ENCODE peak calls at places on chromosomes 6 and 20, in eight cellular contexts. T is IMR-90; Q is GM12865; P is fibroblast of the aortic adventitia; D is Peyer's patch; Y is right lobe of liver; F is effector memory CD4-positive, alpha-beta T cell; S is right cardiac atrium. U is an unnamed sample.

GRCh38 chr6:2196079-2196679 is 49.2 kb downstream of the GMDS start:
- DNase-seq in T (peak; percentile 61), Q (peak; percentile 71), P (peak; percentile 79), D (peak; percentile 66), Y (no peak), F (peak; percentile 12), S (no peak), U (no peak)

GRCh38 chr6:116412270-116412669 is 41.5 kb downstream of the DSE start:
- DNase-seq in T (no peak), Q (no peak), P (peak; percentile 44), D (no peak), Y (no peak), F (no peak), S (peak; percentile 46), U (no peak)

GRCh38 chr6:114167583-114168576 is 174.9 kb downstream of the HS3ST5 start:
- DNase-seq in T (no peak), Q (no peak), P (no peak), D (no peak), Y (no peak), F (no peak), S (no peak), U (no peak)

GRCh38 chr20:9506964-9507369 is 7.4 kb upstream of the LAMP5 start:
- DNase-seq in T (no peak), Q (no peak), P (no peak), D (no peak), Y (no peak), F (no peak), S (no peak), U (no peak)

GRCh38 chr6:14272111-14273085 is 154.8 kb downstream of the CD83 start:
- DNase-seq in T (peak; percentile 42), Q (no peak), P (peak; percentile 84), D (no peak), Y (no peak), F (no peak), S (no peak), U (no peak)

GRCh38 chr6:71262914-71263313 is 25.7 kb upstream of the OGFRL1 start:
- DNase-seq in T (no peak), Q (no peak), P (no peak), D (no peak), Y (no peak), F (no peak), S (no peak), U (no peak)

GRCh38 chr6:79413562-79414002 is 123.6 kb downstream of the LCA5 start:
- DNase-seq in T (peak; percentile 23), Q (no peak), P (peak; percentile 81), D (no peak), Y (no peak), F (no peak), S (no peak), U (peak; percentile 54)

GRCh38 chr20:13111249-13111911 is 102.6 kb downstream of the SPTLC3 start:
- DNase-seq in T (no peak), Q (no peak), P (no peak), D (no peak), Y (no peak), F (no peak), S (no peak), U (no peak)

GRCh38 chr6:116381000-116381399 is 10.3 kb downstream of the DSE start:
- DNase-seq in T (no peak), Q (no peak), P (peak; percentile 62), D (no peak), Y (no peak), F (no peak), S (no peak), U (no peak)

GRCh38 chr6:69915346-69915745 is 49.0 kb downstream of the COL19A1 start:
- DNase-seq in T (no peak), Q (no peak), P (peak; percentile 4), D (no peak), Y (no peak), F (no peak), S (no peak), U (no peak)

GRCh38 chr6:12312736-12313135 is 22.6 kb downstream of the EDN1 start:
- DNase-seq in T (no peak), Q (no peak), P (peak; percentile 37), D (no peak), Y (no peak), F (no peak), S (no peak), U (no peak)

GRCh38 chr6:114101255-114101654 is 130.3 kb upstream of the HDAC2 start:
- DNase-seq in T (no peak), Q (no peak), P (no peak), D (no peak), Y (no peak), F (no peak), S (no peak), U (no peak)

GRCh38 chr6:112086744-112087135 is 542 bp downstream of the TUBE1 start:
- DNase-seq in T (peak; percentile 64), Q (peak; percentile 33), P (peak; percentile 62), D (no peak), Y (no peak), F (no peak), S (no peak), U (no peak)

GRCh38 chr6:30790734-30791383 is 46.5 kb upstream of the IER3 start:
- DNase-seq in T (no peak), Q (no peak), P (no peak), D (no peak), Y (no peak), F (no peak), S (no peak), U (no peak)

GRCh38 chr6:97850458-97851218 is 567.6 kb upstream of the MMS22L start:
- DNase-seq in T (no peak), Q (no peak), P (peak; percentile 14), D (no peak), Y (no peak), F (no peak), S (no peak), U (peak; percentile 27)

GRCh38 chr20:61534346-61534745 is 282.3 kb downstream of the CDH4 start:
- DNase-seq in T (no peak), Q (no peak), P (no peak), D (no peak), Y (peak; percentile 22), F (no peak), S (no peak), U (no peak)

GRCh38 chr20:37257993-37258392 is 3.6 kb downstream of the GHRH start:
- DNase-seq in T (no peak), Q (no peak), P (no peak), D (no peak), Y (no peak), F (no peak), S (no peak), U (no peak)

GRCh38 chr6:17490724-17491123 is 97.3 kb downstream of the CAP2 start:
- DNase-seq in T (no peak), Q (peak; percentile 7), P (no peak), D (peak; percentile 51), Y (no peak), F (no peak), S (no peak), U (peak; percentile 52)

GRCh38 chr6:167700199-167700598 is 126.5 kb upstream of the AFDN start:
- DNase-seq in T (no peak), Q (no peak), P (no peak), D (peak; percentile 22), Y (no peak), F (no peak), S (no peak), U (no peak)

GRCh38 chr6:167698540-167698939 is 128.2 kb upstream of the AFDN start:
- DNase-seq in T (no peak), Q (no peak), P (no peak), D (peak; percentile 42), Y (no peak), F (no peak), S (no peak), U (no peak)

GRCh38 chr6:167701010-167701409 is 125.7 kb upstream of the AFDN start:
- DNase-seq in T (no peak), Q (no peak), P (no peak), D (no peak), Y (no peak), F (no peak), S (no peak), U (no peak)

GRCh38 chr6:167697316-167697715 is 129.4 kb upstream of the AFDN start:
- DNase-seq in T (no peak), Q (no peak), P (no peak), D (no peak), Y (no peak), F (no peak), S (no peak), U (no peak)

GRCh38 chr6:167699141-167700036 is 127.3 kb upstream of the AFDN start:
- DNase-seq in T (no peak), Q (peak; percentile 34), P (peak; percentile 7), D (peak; percentile 76), Y (peak; percentile 73), F (no peak), S (peak; percentile 87), U (no peak)
- H3K4me3 ChIP-seq in T (no peak overlapping the region), Q (peak overlapping the region; percentile 1), P (no peak overlapping the region), D (no peak overlapping the region), Y (no peak overlapping the region), F (peak overlapping the region; percentile 28), S (no peak overlapping the region), U (no peak overlapping the region)

DNA sequence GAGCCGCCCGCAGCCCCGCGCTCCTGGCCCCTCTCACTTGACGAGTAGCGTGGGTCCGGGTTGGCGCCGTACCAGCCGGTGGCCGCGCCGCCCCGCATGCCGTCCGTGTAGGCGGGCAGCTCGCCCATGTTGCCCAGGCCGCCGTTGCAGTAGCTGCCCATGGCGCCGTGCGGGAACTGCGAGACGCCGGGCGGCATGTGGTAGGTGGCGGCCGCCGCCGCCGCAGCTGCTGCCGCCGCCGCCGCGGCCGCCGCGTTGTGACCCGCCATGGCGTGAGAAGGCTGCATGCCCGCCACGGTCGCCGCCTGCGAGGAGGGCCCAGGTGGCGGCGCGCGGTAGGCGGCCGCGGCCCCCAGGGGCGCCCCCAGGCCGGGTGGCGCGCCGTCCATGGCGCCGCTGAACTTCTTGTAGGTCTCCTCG is 395 bp downstream of the NKX2-4 start:
- DNase-seq in T (no peak), Q (no peak), P (no peak), D (no peak), Y (no peak), F (no peak), S (no peak), U (no peak)
- H3K4me3 ChIP-seq in T (no peak overlapping the region), Q (no peak overlapping the region), P (no peak overlapping the region), D (peak overlapping the region; percentile 12), Y (no peak overlapping the region), F (no peak overlapping the region), S (peak overlapping the region; percentile 26), U (no peak overlapping the region)

GRCh38 chr6:87589693-87590416 is at the start of the genes ORC3 and RARS2:
- DNase-seq in T (peak; percentile 92), Q (peak; percentile 96), P (peak; percentile 90), D (peak; percentile 98), Y (peak; percentile 99), F (peak; percentile 94), S (peak; percentile 97), U (peak; percentile 82)
- H3K4me3 ChIP-seq in T (peak within 1 kb of the TSS; percentile 77), Q (peak within 1 kb of the TSS; percentile 98), P (peak within 1 kb of the TSS; percentile 99), D (peak within 1 kb of the TSS; percentile 68), Y (peak within 1 kb of the TSS; percentile 70), F (peak within 1 kb of the TSS; percentile 90), S (peak within 1 kb of the TSS; percentile 62), U (peak within 1 kb of the TSS; percentile 72)

DNA sequence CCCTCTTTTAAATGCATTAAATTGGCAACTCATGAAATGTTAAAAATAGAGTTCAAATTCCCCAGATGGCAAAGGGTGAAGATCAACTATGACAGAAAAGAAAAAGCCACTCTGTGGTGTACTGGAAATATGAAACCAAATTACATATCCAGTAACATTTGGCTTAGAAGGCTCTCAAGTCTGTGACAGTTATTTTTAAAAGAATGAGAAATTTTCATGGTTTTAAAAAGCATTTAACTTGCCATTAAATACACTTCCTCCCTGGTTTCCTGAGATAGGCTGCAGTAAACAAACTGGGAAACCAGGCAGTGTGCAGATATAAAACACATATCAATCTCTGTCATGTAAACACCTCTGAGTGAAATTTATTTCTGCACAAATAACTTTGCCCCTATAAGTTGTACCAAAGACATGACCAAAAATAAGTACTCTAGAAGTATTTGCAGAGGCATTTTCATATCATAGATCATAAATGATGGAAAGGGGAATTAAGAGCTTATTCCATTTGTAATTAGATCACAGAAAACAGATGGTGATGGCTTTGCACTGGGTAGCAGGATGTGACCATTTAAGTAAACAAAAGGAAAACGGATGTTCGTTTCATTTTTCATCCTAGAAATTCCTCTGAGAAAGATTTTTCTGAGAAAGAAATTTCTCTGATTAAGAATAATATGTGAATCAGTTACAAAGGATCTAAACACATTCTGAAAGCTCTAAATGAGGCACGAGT is 360.2 kb downstream of the SAMD5 start:
- DNase-seq in T (peak; percentile 3), Q (no peak), P (no peak), D (no peak), Y (no peak), F (no peak), S (no peak), U (no peak)
- H3K4me3 ChIP-seq in T (no peak overlapping the region), Q (no peak overlapping the region), P (no peak overlapping the region), D (no peak overlapping the region), Y (no peak overlapping the region), F (no peak overlapping the region), S (no peak overlapping the region), U (no peak overlapping the region)

U was measured in skeletal muscle cell.